ENCODE peak calls at places on chromosome 10, in six cellular contexts. J is right atrium auricular region; R is sigmoid colon; Y is HepG2; H is gastrocnemius medialis; B is naive thymus-derived CD4-positive, alpha-beta T cell. K is an unnamed sample. For H3K36me3, the result is how much of the 10 kb centered on the place peaks cover.

GRCh38 chr10:19775286-19775685 is 40.9 kb upstream of the PLXDC2 start:
- DNase-seq in J (no peak), R (no peak), Y (no peak), B (no peak), H (no peak), K (no peak)

GRCh38 chr10:108422286-108422685 is 1257.8 kb upstream of the SORCS1 start:
- DNase-seq in B (no peak), Y (no peak), J (no peak), R (no peak), H (no peak), K (no peak)

GRCh38 chr10:34164029-34164428 is 651.1 kb downstream of the PARD3 start:
- DNase-seq in B (no peak), Y (peak), J (no peak), R (no peak), H (no peak), K (no peak)

GRCh38 chr10:2146079-2146478 is 408.8 kb upstream of the ADARB2 start:
- DNase-seq in H (no peak), Y (no peak), J (no peak), R (no peak), B (no peak), K (no peak)

GRCh38 chr10:46555713-46556514 is 544 bp downstream of the GPRIN2 start:
- DNase-seq in H (peak), B (no peak), R (peak), J (no peak), Y (no peak), K (peak)

GRCh38 chr10:125009580-125010235 is 67.8 kb downstream of the ZRANB1 start:
- DNase-seq in R (peak), H (peak), J (no peak), B (no peak), Y (no peak), K (no peak)

GRCh38 chr10:91009121-91009520 is 88.2 kb upstream of the ANKRD1 start:
- DNase-seq in Y (no peak), R (no peak), J (no peak), B (no peak), H (no peak), K (no peak)

GRCh38 chr10:77737608-77738007 is 100.0 kb upstream of the KCNMA1 start:
- DNase-seq in Y (no peak), R (no peak), B (no peak), H (no peak), J (no peak), K (no peak)

GRCh38 chr10:103188853-103189252 is 4.2 kb downstream of the NT5C2 start:
- DNase-seq in R (no peak), Y (no peak), H (peak), J (no peak), B (no peak), K (peak)

GRCh38 chr10:96758423-96758822 is 38.1 kb upstream of the PIK3AP1 start:
- DNase-seq in R (no peak), Y (no peak), H (no peak), J (no peak), B (no peak), K (no peak)

GRCh38 chr10:95303535-95303934 is 12.7 kb upstream of the PDLIM1 start:
- DNase-seq in J (no peak), Y (no peak), R (no peak), B (no peak), H (no peak), K (no peak)

GRCh38 chr10:88702848-88703597 is 3.0 kb upstream of the LIPK start:
- DNase-seq in J (no peak), R (no peak), H (no peak), Y (peak), B (no peak), K (peak)

GRCh38 chr10:119283818-119284217 is 76.4 kb downstream of the GRK5 start:
- DNase-seq in R (peak), H (no peak), B (peak), J (no peak), Y (no peak), K (no peak)

GRCh38 chr10:90602815-90603600 is 254.8 kb downstream of the HTR7 start:
- DNase-seq in Y (no peak), R (no peak), J (no peak), B (no peak), H (no peak), K (no peak)

GRCh38 chr10:119209736-119210355 is 2.5 kb downstream of the GRK5 start:
- DNase-seq in J (no peak), H (no peak), Y (no peak), R (no peak), B (no peak), K (no peak)

GRCh38 chr10:44386546-44387052 is 1.7 kb upstream of the CXCL12 start:
- DNase-seq in B (no peak), R (peak), H (peak), J (peak), Y (peak), K (peak)

GRCh38 chr10:60139798-60140566 is 233.6 kb upstream of the CCDC6 start:
- DNase-seq in Y (no peak), B (no peak), J (no peak), H (peak), R (no peak), K (peak)

GRCh38 chr10:123519861-123520260 is 146.3 kb upstream of the GPR26 start:
- DNase-seq in R (no peak), Y (no peak), H (no peak), J (peak), B (no peak), K (no peak)

GRCh38 chr10:76643465-76643864 is 994.1 kb downstream of the KCNMA1 start:
- DNase-seq in R (peak), J (no peak), B (no peak), H (peak), Y (no peak), K (no peak)

GRCh38 chr10:14878266-14879054 is at the start of gene SUV39H2:
- DNase-seq in J (peak), H (peak), B (peak), R (peak), Y (peak), K (peak)

GRCh38 chr10:6048281-6049030 is 13.7 kb downstream of the IL2RA start:
- DNase-seq in R (peak), J (no peak), Y (no peak), B (no peak), H (no peak), K (no peak)

GRCh38 chr10:3808689-3809199 is 23.7 kb upstream of the KLF6 start:
- DNase-seq in R (no peak), B (no peak), H (no peak), Y (no peak), J (no peak), K (no peak)

GRCh38 chr10:12844796-12845524 is 156.6 kb downstream of the CCDC3 start:
- DNase-seq in H (no peak), J (peak), B (no peak), Y (peak), R (peak), K (no peak)

GRCh38 chr10:100743626-100744135 is 1.7 kb upstream of the PAX2 start:
- DNase-seq in Y (peak), B (peak), H (peak), J (peak), R (peak), K (peak)

GRCh38 chr10:124705817-124706461 is 38.2 kb downstream of the FAM53B start:
- DNase-seq in B (no peak), Y (no peak), R (no peak), J (no peak), H (no peak), K (no peak)

GRCh38 chr10:100562806-100563293 is 27.1 kb downstream of the HIF1AN start:
- DNase-seq in B (peak), R (no peak), Y (peak), H (no peak), J (no peak), K (peak)

GRCh38 chr10:35127289-35127891 is 744 bp downstream of the CREM start:
- DNase-seq in H (peak), B (peak), R (peak), Y (peak), J (peak), K (peak)

GRCh38 chr10:76558586-76558985 is 1079.0 kb downstream of the KCNMA1 start:
- DNase-seq in B (no peak), R (peak), J (no peak), H (no peak), Y (peak), K (no peak)

GRCh38 chr10:32055478-32056135 is 618 bp downstream of the KIF5B start:
- DNase-seq in H (peak), R (peak), B (peak), J (peak), Y (peak), K (peak)

GRCh38 chr10:77571490-77571889 is 66.1 kb downstream of the KCNMA1 start:
- DNase-seq in Y (no peak), H (no peak), J (no peak), B (no peak), R (peak), K (no peak)

GRCh38 chr10:103013398-103013797 is 95.3 kb downstream of the CNNM2 start:
- DNase-seq in R (no peak), J (no peak), H (no peak), Y (no peak), B (no peak), K (no peak)

GRCh38 chr10:60352105-60352504 is 37.6 kb downstream of the ANK3 start:
- DNase-seq in H (no peak), B (no peak), J (no peak), R (no peak), Y (no peak), K (no peak)

GRCh38 chr10:102113261-102113955 is 6.8 kb downstream of the LDB1 start:
- DNase-seq in Y (no peak), B (no peak), R (no peak), H (no peak), J (no peak), K (no peak)

GRCh38 chr10:132619927-132620326 is 82.3 kb downstream of the INPP5A start:
- DNase-seq in H (no peak), Y (no peak), R (no peak), J (no peak), B (no peak), K (no peak)

GRCh38 chr10:35150335-35150734 is 23.7 kb downstream of the CREM start:
- DNase-seq in R (no peak), B (no peak), Y (no peak), H (no peak), J (no peak), K (no peak)

GRCh38 chr10:69864321-69864720 is 62.6 kb downstream of the COL13A1 start:
- DNase-seq in J (no peak), R (no peak), B (no peak), H (no peak), Y (no peak), K (no peak)

GRCh38 chr10:14116021-14116420 is 214.7 kb downstream of the FRMD4A start:
- DNase-seq in Y (no peak), R (no peak), H (no peak), J (no peak), B (no peak), K (no peak)

GRCh38 chr10:7377614-7378248 is 33.1 kb downstream of the SFMBT2 start:
- DNase-seq in J (no peak), Y (no peak), H (no peak), B (no peak), R (no peak), K (no peak)
- H3K36me3 ChIP-seq in J (under half), Y (under half), H (under half), B (half or more), R (under half), K (under half)

GRCh38 chr10:130174343-130174742 is 38.2 kb downstream of the GLRX3 start:
- DNase-seq in Y (no peak), J (no peak), B (no peak), H (no peak), R (no peak), K (no peak)

GRCh38 chr10:130175074-130175473 is 38.9 kb downstream of the GLRX3 start:
- DNase-seq in R (no peak), J (no peak), Y (no peak), H (no peak), B (no peak), K (no peak)

GRCh38 chr10:130181858-130182257 is 45.7 kb downstream of the GLRX3 start:
- DNase-seq in B (no peak), R (no peak), J (no peak), Y (no peak), H (no peak), K (no peak)

GRCh38 chr10:130177250-130177649 is 41.1 kb downstream of the GLRX3 start:
- DNase-seq in J (no peak), Y (no peak), B (no peak), R (no peak), H (no peak), K (no peak)

GRCh38 chr10:130179640-130180039 is 43.4 kb downstream of the GLRX3 start:
- DNase-seq in J (no peak), B (peak), R (no peak), H (no peak), Y (peak), K (peak)
- H3K36me3 ChIP-seq in J (half or more), B (half or more), R (under half), H (half or more), Y (half or more), K (half or more)

GRCh38 chr10:1020966-1021365 is 4.7 kb downstream of the IDI2 start:
- DNase-seq in J (no peak), Y (no peak), R (no peak), B (no peak), H (no peak), K (no peak)
- H3K36me3 ChIP-seq in J (under half), Y (under half), R (under half), B (under half), H (half or more), K (under half)

DNA sequence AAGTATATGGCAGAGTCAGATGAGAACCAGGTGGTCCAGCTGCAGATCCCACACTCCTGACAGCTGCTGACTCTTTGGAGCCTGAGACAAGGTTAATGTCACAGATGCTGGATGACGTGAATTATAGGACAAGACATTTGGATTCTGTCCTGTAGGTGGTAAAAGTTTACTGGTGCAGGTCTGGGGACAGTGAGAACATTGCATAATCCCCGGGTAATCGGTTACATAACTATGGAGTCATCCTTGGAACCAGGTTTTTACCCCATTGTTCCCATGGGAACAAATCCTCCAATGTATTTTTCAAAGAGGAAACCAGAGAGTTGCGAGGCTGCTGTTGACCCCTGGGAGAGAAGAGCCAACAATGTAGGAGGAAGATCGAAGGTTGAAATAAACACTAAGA is 27.5 kb upstream of the ZCCHC24 start:
- DNase-seq in H (no peak), B (no peak), R (no peak), J (no peak), Y (peak), K (no peak)
- H3K36me3 ChIP-seq in H (under half), B (under half), R (under half), J (under half), Y (under half), K (under half)

K was measured in HAP-1.